ENCODE peak calls at places on chromosomes 4 and X, in six cellular contexts. N, F, K, B, D and L are unnamed samples.

GRCh38 chr4:142331132-142331531 is 515.0 kb downstream of the INPP4B start:
- DNase-seq in N (peak), F (no peak), K (no peak), B (no peak), D (no peak), L (no peak)

GRCh38 chr4:170386511-170386910 is 296.8 kb upstream of the AADAT start:
- DNase-seq in N (no peak), F (no peak), K (no peak), B (no peak), D (no peak), L (no peak)

GRCh38 chrX:109472939-109473713 is 8.8 kb downstream of the GUCY2F start:
- DNase-seq in N (peak), F (no peak), K (no peak), B (peak), D (peak), L (peak)

GRCh38 chr4:136967069-136967468 is 565.2 kb downstream of the PCDH18 start:
- DNase-seq in N (no peak), F (no peak), K (no peak), B (no peak), D (no peak), L (no peak)

GRCh38 chr4:164770051-164770724 is 16.3 kb downstream of the SMIM31 start:
- DNase-seq in N (no peak), F (no peak), K (no peak), B (no peak), D (no peak), L (peak)

GRCh38 chr4:116092961-116093360 is 979.5 kb upstream of the NDST4 start:
- DNase-seq in N (no peak), F (no peak), K (no peak), B (no peak), D (no peak), L (no peak)

GRCh38 chr4:36273276-36273675 is 8.1 kb upstream of the DTHD1 start:
- DNase-seq in N (no peak), F (no peak), K (no peak), B (no peak), D (no peak), L (no peak)

GRCh38 chr4:158873795-158874359 is 105.1 kb downstream of the FNIP2 start:
- DNase-seq in N (no peak), F (no peak), K (peak), B (no peak), D (no peak), L (no peak)

GRCh38 chrX:23803931-23804381 is 21.0 kb downstream of the SAT1 start:
- DNase-seq in N (peak), F (no peak), K (peak), B (no peak), D (no peak), L (no peak)